ENCODE peak calls at places on chromosome 20, in six cellular contexts. One of them, this sample, is unnamed.

GRCh38 chr20:51639206-51639832 is 96.8 kb upstream of the NFATC2 start:
- DNase-seq in AG04450: no peak
- DNase-seq in brain microvascular endothelial cell: peak; percentile 76
- DNase-seq in lower leg skin: peak; percentile 40
- DNase-seq in IMR-90: peak; percentile 70
- DNase-seq in choroid plexus epithelial cell: peak; percentile 80
- DNase-seq in this sample: no peak

GRCh38 chr20:54345301-54345724 is 130.1 kb upstream of the DOK5 start:
- DNase-seq in AG04450: peak; percentile 59
- DNase-seq in brain microvascular endothelial cell: peak; percentile 45
- DNase-seq in lower leg skin: no peak
- DNase-seq in IMR-90: peak; percentile 87
- DNase-seq in choroid plexus epithelial cell: peak; percentile 80
- DNase-seq in this sample: no peak

GRCh38 chr20:49288250-49288751 is 10.4 kb upstream of the ZNFX1 start:
- DNase-seq in AG04450: no peak
- DNase-seq in brain microvascular endothelial cell: no peak
- DNase-seq in lower leg skin: no peak
- DNase-seq in IMR-90: no peak
- DNase-seq in choroid plexus epithelial cell: no peak
- DNase-seq in this sample: no peak

GRCh38 chr20:61426361-61426760 is 174.3 kb downstream of the CDH4 start:
- DNase-seq in AG04450: no peak
- DNase-seq in brain microvascular endothelial cell: no peak
- DNase-seq in lower leg skin: no peak
- DNase-seq in IMR-90: no peak
- DNase-seq in choroid plexus epithelial cell: no peak
- DNase-seq in this sample: no peak

GRCh38 chr20:31517373-31517772 is 3.1 kb downstream of the HM13 start:
- DNase-seq in AG04450: no peak
- DNase-seq in brain microvascular endothelial cell: peak; percentile 45
- DNase-seq in lower leg skin: peak; percentile 67
- DNase-seq in IMR-90: peak; percentile 58
- DNase-seq in choroid plexus epithelial cell: peak; percentile 71
- DNase-seq in this sample: peak; percentile 73

GRCh38 chr20:37777556-37777955 is 83.7 kb downstream of the CTNNBL1 start:
- DNase-seq in AG04450: no peak
- DNase-seq in brain microvascular endothelial cell: no peak
- DNase-seq in lower leg skin: no peak
- DNase-seq in IMR-90: peak; percentile 38
- DNase-seq in choroid plexus epithelial cell: no peak
- DNase-seq in this sample: no peak

GRCh38 chr20:3431109-3431508 is 23.6 kb upstream of the DNAAF9 start:
- DNase-seq in AG04450: no peak
- DNase-seq in brain microvascular endothelial cell: no peak
- DNase-seq in lower leg skin: no peak
- DNase-seq in IMR-90: peak; percentile 11
- DNase-seq in choroid plexus epithelial cell: no peak
- DNase-seq in this sample: no peak

GRCh38 chr20:33030569-33030968 is 879 bp upstream of the BPIFB6 start:
- DNase-seq in AG04450: no peak
- DNase-seq in brain microvascular endothelial cell: no peak
- DNase-seq in lower leg skin: no peak
- DNase-seq in IMR-90: no peak
- DNase-seq in choroid plexus epithelial cell: no peak
- DNase-seq in this sample: no peak

GRCh38 chr20:31440012-31440659 is at the start of gene DEFB123:
- DNase-seq in AG04450: no peak
- DNase-seq in brain microvascular endothelial cell: no peak
- DNase-seq in lower leg skin: no peak
- DNase-seq in IMR-90: no peak
- DNase-seq in choroid plexus epithelial cell: no peak
- DNase-seq in this sample: no peak

GRCh38 chr20:62516345-62516744 is 40.5 kb upstream of the GATA5 start:
- DNase-seq in AG04450: no peak
- DNase-seq in brain microvascular endothelial cell: no peak
- DNase-seq in lower leg skin: no peak
- DNase-seq in IMR-90: no peak
- DNase-seq in choroid plexus epithelial cell: no peak
- DNase-seq in this sample: no peak

GRCh38 chr20:10643560-10643873 is 30.3 kb downstream of the JAG1 start:
- DNase-seq in AG04450: no peak
- DNase-seq in brain microvascular endothelial cell: no peak
- DNase-seq in lower leg skin: no peak
- DNase-seq in IMR-90: no peak
- DNase-seq in choroid plexus epithelial cell: no peak
- DNase-seq in this sample: no peak

GRCh38 chr20:32355417-32355841 is 2.7 kb upstream of the ASXL1 start:
- DNase-seq in AG04450: no peak
- DNase-seq in brain microvascular endothelial cell: no peak
- DNase-seq in lower leg skin: no peak
- DNase-seq in IMR-90: no peak
- DNase-seq in choroid plexus epithelial cell: no peak
- DNase-seq in this sample: no peak

GRCh38 chr20:62326959-62327725 is 24.3 kb downstream of the ADRM1 start:
- DNase-seq in AG04450: no peak
- DNase-seq in brain microvascular endothelial cell: no peak
- DNase-seq in lower leg skin: no peak
- DNase-seq in IMR-90: no peak
- DNase-seq in choroid plexus epithelial cell: no peak
- DNase-seq in this sample: no peak

GRCh38 chr20:37946946-37947345 is 44.0 kb downstream of the VSTM2L start:
- DNase-seq in AG04450: no peak
- DNase-seq in brain microvascular endothelial cell: no peak
- DNase-seq in lower leg skin: no peak
- DNase-seq in IMR-90: no peak
- DNase-seq in choroid plexus epithelial cell: no peak
- DNase-seq in this sample: peak; percentile 34

GRCh38 chr20:33377366-33377765 is 24.0 kb downstream of the CDK5RAP1 start:
- DNase-seq in AG04450: no peak
- DNase-seq in brain microvascular endothelial cell: no peak
- DNase-seq in lower leg skin: no peak
- DNase-seq in IMR-90: no peak
- DNase-seq in choroid plexus epithelial cell: no peak
- DNase-seq in this sample: no peak

GRCh38 chr20:10784337-10785183 is 110.8 kb upstream of the JAG1 start:
- DNase-seq in AG04450: no peak
- DNase-seq in brain microvascular endothelial cell: no peak
- DNase-seq in lower leg skin: no peak
- DNase-seq in IMR-90: no peak
- DNase-seq in choroid plexus epithelial cell: no peak
- DNase-seq in this sample: no peak

GRCh38 chr20:24802286-24802820 is 146.7 kb upstream of the CST7 start:
- DNase-seq in AG04450: no peak
- DNase-seq in brain microvascular endothelial cell: no peak
- DNase-seq in lower leg skin: no peak
- DNase-seq in IMR-90: no peak
- DNase-seq in choroid plexus epithelial cell: no peak
- DNase-seq in this sample: no peak

GRCh38 chr20:41437836-41438235 is 71.2 kb upstream of the EMILIN3 start:
- DNase-seq in AG04450: no peak
- DNase-seq in brain microvascular endothelial cell: peak; percentile 35
- DNase-seq in lower leg skin: no peak
- DNase-seq in IMR-90: peak; percentile 10
- DNase-seq in choroid plexus epithelial cell: peak; percentile 72
- DNase-seq in this sample: no peak

GRCh38 chr20:3970016-3970415 is 45.3 kb downstream of the RNF24 start:
- DNase-seq in AG04450: no peak
- DNase-seq in brain microvascular endothelial cell: no peak
- DNase-seq in lower leg skin: no peak
- DNase-seq in IMR-90: no peak
- DNase-seq in choroid plexus epithelial cell: no peak
- DNase-seq in this sample: no peak

GRCh38 chr20:49132995-49133451 is 55.1 kb downstream of the STAU1 start:
- DNase-seq in AG04450: peak; percentile 50
- DNase-seq in brain microvascular endothelial cell: peak; percentile 45
- DNase-seq in lower leg skin: peak; percentile 21
- DNase-seq in IMR-90: peak; percentile 79
- DNase-seq in choroid plexus epithelial cell: peak; percentile 88
- DNase-seq in this sample: no peak

GRCh38 chr20:41359541-41360011 is 7.0 kb downstream of the EMILIN3 start:
- DNase-seq in AG04450: no peak
- DNase-seq in brain microvascular endothelial cell: no peak
- DNase-seq in lower leg skin: no peak
- DNase-seq in IMR-90: no peak
- DNase-seq in choroid plexus epithelial cell: no peak
- DNase-seq in this sample: no peak

GRCh38 chr20:25223179-25223661 is 24.7 kb upstream of the PYGB start:
- DNase-seq in AG04450: peak; percentile 54
- DNase-seq in brain microvascular endothelial cell: peak; percentile 98
- DNase-seq in lower leg skin: no peak
- DNase-seq in IMR-90: peak; percentile 97
- DNase-seq in choroid plexus epithelial cell: peak; percentile 96
- DNase-seq in this sample: peak; percentile 65

GRCh38 chr20:48716086-48716485 is 111.7 kb downstream of the PREX1 start:
- DNase-seq in AG04450: no peak
- DNase-seq in brain microvascular endothelial cell: no peak
- DNase-seq in lower leg skin: no peak
- DNase-seq in IMR-90: no peak
- DNase-seq in choroid plexus epithelial cell: no peak
- DNase-seq in this sample: no peak

GRCh38 chr20:59032023-59032712 is at the start of gene ATP5F1E:
- DNase-seq in AG04450: peak; percentile 67
- DNase-seq in brain microvascular endothelial cell: peak; percentile 93
- DNase-seq in lower leg skin: peak; percentile 93
- DNase-seq in IMR-90: peak; percentile 89
- DNase-seq in choroid plexus epithelial cell: peak; percentile 96
- DNase-seq in this sample: peak; percentile 97

GRCh38 chr20:5859611-5860010 is 90.7 kb downstream of the TRMT6 start:
- DNase-seq in AG04450: no peak
- DNase-seq in brain microvascular endothelial cell: peak; percentile 53
- DNase-seq in lower leg skin: no peak
- DNase-seq in IMR-90: peak; percentile 51
- DNase-seq in choroid plexus epithelial cell: peak; percentile 51
- DNase-seq in this sample: no peak

GRCh38 chr20:10263385-10264165 is 44.9 kb downstream of the SNAP25 start:
- DNase-seq in AG04450: no peak
- DNase-seq in brain microvascular endothelial cell: no peak
- DNase-seq in lower leg skin: no peak
- DNase-seq in IMR-90: peak; percentile 4
- DNase-seq in choroid plexus epithelial cell: peak; percentile 18
- DNase-seq in this sample: no peak

GRCh38 chr20:47950103-47950502 is 164.8 kb upstream of the SULF2 start:
- DNase-seq in AG04450: no peak
- DNase-seq in brain microvascular endothelial cell: peak; percentile 20
- DNase-seq in lower leg skin: no peak
- DNase-seq in IMR-90: no peak
- DNase-seq in choroid plexus epithelial cell: peak; percentile 45
- DNase-seq in this sample: no peak

GRCh38 chr20:60255866-60256265 is 297.6 kb downstream of the CDH26 start:
- DNase-seq in AG04450: no peak
- DNase-seq in brain microvascular endothelial cell: no peak
- DNase-seq in lower leg skin: no peak
- DNase-seq in IMR-90: peak; percentile 62
- DNase-seq in choroid plexus epithelial cell: no peak
- DNase-seq in this sample: no peak

GRCh38 chr20:383889-384288 is 3.3 kb downstream of the TRIB3 start:
- DNase-seq in AG04450: no peak
- DNase-seq in brain microvascular endothelial cell: no peak
- DNase-seq in lower leg skin: no peak
- DNase-seq in IMR-90: no peak
- DNase-seq in choroid plexus epithelial cell: no peak
- DNase-seq in this sample: no peak

GRCh38 chr20:21702553-21703467 is 2.7 kb upstream of the PAX1 start:
- DNase-seq in AG04450: no peak
- DNase-seq in brain microvascular endothelial cell: peak; percentile 8
- DNase-seq in lower leg skin: no peak
- DNase-seq in IMR-90: peak; percentile 3
- DNase-seq in choroid plexus epithelial cell: peak; percentile 17
- DNase-seq in this sample: peak; percentile 83
- H3K4me3 ChIP-seq in AG04450: no peak overlapping the region
- H3K4me3 ChIP-seq in brain microvascular endothelial cell: no peak overlapping the region
- H3K4me3 ChIP-seq in lower leg skin: no peak overlapping the region
- H3K4me3 ChIP-seq in IMR-90: no peak overlapping the region
- H3K4me3 ChIP-seq in choroid plexus epithelial cell: no peak overlapping the region
- H3K4me3 ChIP-seq in this sample: peak overlapping the region; percentile 33

GRCh38 chr20:20369353-20370086 is 1.6 kb downstream of the INSM1 start:
- DNase-seq in AG04450: no peak
- DNase-seq in brain microvascular endothelial cell: no peak
- DNase-seq in lower leg skin: no peak
- DNase-seq in IMR-90: no peak
- DNase-seq in choroid plexus epithelial cell: no peak
- DNase-seq in this sample: no peak

GRCh38 chr20:20371681-20372080 is 3.8 kb downstream of the INSM1 start:
- DNase-seq in AG04450: no peak
- DNase-seq in brain microvascular endothelial cell: no peak
- DNase-seq in lower leg skin: no peak
- DNase-seq in IMR-90: no peak
- DNase-seq in choroid plexus epithelial cell: no peak
- DNase-seq in this sample: no peak

GRCh38 chr20:20368414-20369352 is 779 bp downstream of the INSM1 start:
- DNase-seq in AG04450: no peak
- DNase-seq in brain microvascular endothelial cell: no peak
- DNase-seq in lower leg skin: no peak
- DNase-seq in IMR-90: no peak
- DNase-seq in choroid plexus epithelial cell: no peak
- DNase-seq in this sample: no peak

GRCh38 chr20:20371133-20371532 is 3.2 kb downstream of the INSM1 start:
- DNase-seq in AG04450: no peak
- DNase-seq in brain microvascular endothelial cell: no peak
- DNase-seq in lower leg skin: no peak
- DNase-seq in IMR-90: no peak
- DNase-seq in choroid plexus epithelial cell: no peak
- DNase-seq in this sample: no peak

DNA sequence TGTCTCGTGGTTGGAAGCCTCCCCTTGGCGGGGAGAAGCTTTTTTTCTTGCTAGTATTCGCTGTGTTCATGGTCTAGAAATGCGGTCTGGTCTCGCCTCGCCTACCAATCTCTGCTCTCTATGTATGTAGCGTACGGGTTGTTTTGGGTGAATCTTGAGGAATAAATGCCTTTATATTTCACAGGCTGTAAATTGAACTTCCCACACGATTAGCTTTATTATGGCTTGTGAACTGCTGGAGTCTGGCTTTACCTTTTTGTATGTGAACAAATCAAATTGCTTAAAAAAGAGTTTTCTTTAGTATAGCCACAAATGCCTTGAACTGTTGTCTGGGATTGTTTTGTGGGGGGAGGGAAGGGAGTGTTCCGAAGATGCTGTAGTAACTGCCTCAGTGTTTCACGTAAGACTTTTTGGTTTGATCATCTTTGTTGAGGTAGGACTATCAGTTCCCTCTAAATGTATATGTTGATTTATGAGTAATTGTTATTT is 2.2 kb downstream of the INSM1 start:
- DNase-seq in AG04450: no peak
- DNase-seq in brain microvascular endothelial cell: no peak
- DNase-seq in lower leg skin: no peak
- DNase-seq in IMR-90: no peak
- DNase-seq in choroid plexus epithelial cell: peak; percentile 12
- DNase-seq in this sample: no peak
- H3K4me3 ChIP-seq in AG04450: no peak overlapping the region
- H3K4me3 ChIP-seq in brain microvascular endothelial cell: no peak overlapping the region
- H3K4me3 ChIP-seq in lower leg skin: no peak overlapping the region
- H3K4me3 ChIP-seq in IMR-90: no peak overlapping the region
- H3K4me3 ChIP-seq in choroid plexus epithelial cell: no peak overlapping the region
- H3K4me3 ChIP-seq in this sample: no peak overlapping the region

GRCh38 chr20:63673951-63674350 is 15.8 kb downstream of the RTEL1 start:
- DNase-seq in AG04450: no peak
- DNase-seq in brain microvascular endothelial cell: no peak
- DNase-seq in lower leg skin: no peak
- DNase-seq in IMR-90: no peak
- DNase-seq in choroid plexus epithelial cell: no peak
- DNase-seq in this sample: no peak
- H3K4me3 ChIP-seq in AG04450: no peak overlapping the region
- H3K4me3 ChIP-seq in brain microvascular endothelial cell: no peak overlapping the region
- H3K4me3 ChIP-seq in lower leg skin: no peak overlapping the region
- H3K4me3 ChIP-seq in IMR-90: no peak overlapping the region
- H3K4me3 ChIP-seq in choroid plexus epithelial cell: no peak overlapping the region
- H3K4me3 ChIP-seq in this sample: no peak overlapping the region

GRCh38 chr20:7437311-7437710 is 502.9 kb downstream of the HAO1 start:
- DNase-seq in AG04450: no peak
- DNase-seq in brain microvascular endothelial cell: no peak
- DNase-seq in lower leg skin: no peak
- DNase-seq in IMR-90: no peak
- DNase-seq in choroid plexus epithelial cell: no peak
- DNase-seq in this sample: no peak
- H3K4me3 ChIP-seq in AG04450: no peak overlapping the region
- H3K4me3 ChIP-seq in brain microvascular endothelial cell: no peak overlapping the region
- H3K4me3 ChIP-seq in lower leg skin: no peak overlapping the region
- H3K4me3 ChIP-seq in IMR-90: no peak overlapping the region
- H3K4me3 ChIP-seq in choroid plexus epithelial cell: no peak overlapping the region
- H3K4me3 ChIP-seq in this sample: no peak overlapping the region

This sample was measured in suprapubic skin.